ENCODE peak calls at places on chromosomes 1 and 21, in eight cellular contexts. B, V, W, N, X, S, O and A are unnamed samples.

GRCh38 chr21:34797202-34797527 is 128.4 kb downstream of the CLIC6 start:
- DNase-seq in B (no peak), V (no peak), W (no peak), N (no peak), X (no peak), S (no peak), O (no peak), A (no peak)

GRCh38 chr1:25135903-25136302 is 96.4 kb downstream of the SYF2 start:
- DNase-seq in B (no peak), V (no peak), W (no peak), N (no peak), X (no peak), S (no peak), O (no peak), A (no peak)

GRCh38 chr1:152459596-152460528 is 45.8 kb upstream of the CRNN start:
- DNase-seq in B (peak; percentile 74), V (peak; percentile 37), W (peak; percentile 25), N (peak; percentile 59), X (peak; percentile 82), S (peak; percentile 53), O (peak; percentile 38), A (peak; percentile 63)

GRCh38 chr1:8846263-8846662 is 28.8 kb upstream of the RERE start:
- DNase-seq in B (no peak), V (no peak), W (no peak), N (no peak), X (no peak), S (no peak), O (no peak), A (no peak)

GRCh38 chr21:33174756-33175155 is 55.0 kb upstream of the IFNAR2 start:
- DNase-seq in B (no peak), V (no peak), W (no peak), N (no peak), X (no peak), S (no peak), O (no peak), A (no peak)

GRCh38 chr1:62962794-62963776 is 179.2 kb downstream of the ATG4C start:
- DNase-seq in B (no peak), V (no peak), W (peak; percentile 9), N (peak; percentile 53), X (peak; percentile 41), S (no peak), O (peak; percentile 91), A (peak; percentile 7)

GRCh38 chr1:20458717-20459116 is 27.3 kb downstream of the CAMK2N1 start:
- DNase-seq in B (no peak), V (no peak), W (no peak), N (no peak), X (no peak), S (no peak), O (no peak), A (no peak)

GRCh38 chr1:39110325-39110851 is 84.2 kb downstream of the NDUFS5 start:
- DNase-seq in B (peak; percentile 57), V (peak; percentile 47), W (peak; percentile 86), N (peak; percentile 88), X (peak; percentile 79), S (no peak), O (no peak), A (peak; percentile 70)

GRCh38 chr21:39022901-39023693 is 160.2 kb downstream of the PSMG1 start:
- DNase-seq in B (no peak), V (peak; percentile 73), W (no peak), N (peak; percentile 65), X (no peak), S (no peak), O (no peak), A (no peak)

GRCh38 chr1:222301653-222302052 is 246.3 kb downstream of the HHIPL2 start:
- DNase-seq in B (no peak), V (no peak), W (no peak), N (no peak), X (no peak), S (no peak), O (no peak), A (no peak)

GRCh38 chr1:207304710-207305151 is 16.7 kb upstream of the CD55 start:
- DNase-seq in B (no peak), V (no peak), W (no peak), N (peak; percentile 82), X (peak; percentile 76), S (no peak), O (no peak), A (peak; percentile 92)

GRCh38 chr1:58649555-58649954 is 50.3 kb downstream of the MYSM1 start:
- DNase-seq in B (no peak), V (peak; percentile 20), W (no peak), N (no peak), X (peak; percentile 18), S (no peak), O (no peak), A (no peak)

GRCh38 chr1:202648822-202649221 is 61.4 kb downstream of the SYT2 start:
- DNase-seq in B (no peak), V (no peak), W (no peak), N (no peak), X (no peak), S (no peak), O (no peak), A (no peak)